ENCODE peak calls at places on chromosomes 12 and 14, in seven cellular contexts. G is AG04450, X is GM13977, C is cardiac fibroblast, D is keratinocyte, R is AG10803, S is GM20000. J is an unnamed sample.

GRCh38 chr12:107429006-107429698 is 256.4 kb upstream of the PWP1 start:
- DNase-seq in C (no peak), S (no peak), X (no peak), D (no peak), R (no peak), G (no peak), J (no peak)

GRCh38 chr14:69643430-69644200 is 32.2 kb downstream of the SUSD6 start:
- DNase-seq in G (no peak), R (no peak), X (no peak), C (no peak), S (no peak), D (peak), J (no peak)

GRCh38 chr12:53344824-53345485 is 8.8 kb upstream of the SP7 start:
- DNase-seq in C (peak), X (peak), S (peak), D (no peak), G (peak), R (peak), J (peak)

GRCh38 chr12:96442906-96443305 is 42.7 kb upstream of the CDK17 start:
- DNase-seq in C (no peak), D (no peak), S (no peak), G (no peak), R (no peak), X (no peak), J (no peak)

GRCh38 chr14:85085981-85086380 is 444.0 kb upstream of the FLRT2 start:
- DNase-seq in D (no peak), S (no peak), R (no peak), G (no peak), C (no peak), X (no peak), J (no peak)

GRCh38 chr14:95535226-95536021 is 574 bp downstream of the GLRX5 start:
- DNase-seq in R (no peak), C (no peak), G (no peak), X (peak), S (no peak), D (no peak), J (no peak)

GRCh38 chr12:14384783-14385638 is 19.5 kb downstream of the ATF7IP start:
- DNase-seq in R (peak), C (peak), X (peak), G (peak), S (peak), D (peak), J (no peak)

GRCh38 chr12:28704477-28705169 is 444.5 kb upstream of the FAR2 start:
- DNase-seq in R (peak), X (no peak), S (no peak), G (no peak), D (no peak), C (no peak), J (no peak)

GRCh38 chr14:79196216-79196615 is 1015.1 kb downstream of the DIO2 start:
- DNase-seq in G (no peak), D (no peak), R (no peak), S (no peak), C (no peak), X (no peak), J (no peak)

GRCh38 chr14:66508846-66509621 is 1.1 kb downstream of the GPHN start:
- DNase-seq in G (no peak), R (peak), S (peak), D (no peak), X (peak), C (peak), J (no peak)

GRCh38 chr12:83040339-83040738 is 353.6 kb downstream of the TMTC2 start:
- DNase-seq in C (peak), S (no peak), X (no peak), R (no peak), G (no peak), D (no peak), J (no peak)

GRCh38 chr14:55578511-55578910 is 1.5 kb upstream of the KTN1 start:
- DNase-seq in R (peak), G (no peak), D (no peak), X (no peak), S (no peak), C (no peak), J (no peak)

GRCh38 chr12:91662021-91662420 is 479.4 kb upstream of the DCN start:
- DNase-seq in X (no peak), D (no peak), C (peak), G (no peak), S (no peak), R (peak), J (no peak)

GRCh38 chr14:23366163-23366921 is 1.4 kb upstream of the EFS start:
- DNase-seq in G (peak), R (peak), S (no peak), D (peak), C (peak), X (no peak), J (peak)

GRCh38 chr12:401235-402126 is at the start of gene CCDC77:
- DNase-seq in D (peak), C (peak), G (peak), R (peak), S (peak), X (peak), J (peak)
- TF ChIP-seq CTCF in D (peak), C (peak), G (peak), R (peak), S (no peak), X (no peak), J (peak)

GRCh38 chr12:19893514-19893913 is 454.2 kb downstream of the AEBP2 start:
- DNase-seq in X (peak), S (peak), C (peak), D (no peak), R (peak), G (peak), J (no peak)
- TF ChIP-seq CTCF in X (peak), S (no peak), C (peak), D (no peak), R (peak), G (peak), J (peak)

GRCh38 chr14:89936654-89937185 is 17.8 kb downstream of the EFCAB11 start:
- DNase-seq in C (no peak), R (no peak), D (no peak), G (no peak), S (no peak), X (no peak), J (no peak)
- TF ChIP-seq CTCF in C (peak), R (no peak), D (no peak), G (peak), S (no peak), X (peak), J (no peak)

DNA sequence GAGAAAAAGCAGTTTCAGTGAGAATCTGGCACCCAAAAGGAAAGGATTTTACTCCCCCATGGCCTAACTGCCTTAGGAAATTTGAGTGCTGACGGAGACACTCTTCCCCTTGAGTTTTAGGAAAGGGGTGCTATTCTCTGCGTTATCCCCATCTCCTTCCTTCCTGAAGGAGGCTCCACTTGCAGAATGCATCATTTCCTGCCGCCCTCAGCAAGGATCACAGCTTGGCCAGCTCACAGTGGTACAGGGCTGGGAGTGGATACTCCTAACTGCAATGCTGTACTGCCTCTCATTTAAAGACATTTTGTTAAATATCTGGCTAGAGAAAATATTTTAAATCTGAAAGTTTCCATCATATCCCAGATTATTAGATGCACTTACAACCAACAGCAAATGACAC is 33.0 kb downstream of the RDH12 start:
- DNase-seq in D (no peak), G (no peak), X (no peak), R (peak), C (peak), S (no peak), J (no peak)
- TF ChIP-seq CTCF in D (no peak), G (peak), X (no peak), R (peak), C (peak), S (no peak), J (no peak)

DNA sequence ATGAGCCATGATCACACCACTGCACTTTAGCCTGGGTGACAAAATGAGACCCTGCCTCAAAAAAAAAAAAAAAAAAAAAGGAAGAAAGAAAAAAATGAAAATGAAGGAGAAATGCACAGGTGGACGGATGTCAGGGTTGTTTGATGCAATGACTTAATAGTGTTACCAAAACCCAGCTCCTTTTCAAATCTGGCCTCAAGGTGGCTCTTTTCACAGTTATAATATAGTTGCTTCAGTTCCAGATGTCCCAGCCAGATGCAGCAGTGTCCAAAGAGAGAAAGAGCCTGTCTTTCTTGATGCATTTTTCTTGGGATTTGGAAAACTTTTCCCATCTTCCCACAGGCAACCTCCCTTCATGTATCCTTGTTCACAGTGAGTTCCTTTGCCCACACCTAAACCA is 36.5 kb downstream of the KCNMB4 start:
- DNase-seq in G (no peak), R (peak), X (no peak), C (peak), S (no peak), D (no peak), J (no peak)
- TF ChIP-seq CTCF in G (no peak), R (peak), X (no peak), C (no peak), S (no peak), D (no peak), J (no peak)

GRCh38 chr14:22106700-22107697 is 433.4 kb upstream of the OR4E1 start:
- DNase-seq in S (no peak), G (no peak), R (no peak), D (peak), C (no peak), X (no peak), J (no peak)
- TF ChIP-seq CTCF in S (no peak), G (no peak), R (no peak), D (no peak), C (no peak), X (no peak), J (no peak)

GRCh38 chr12:126668538-126668937 is 1598.4 kb upstream of the TMEM132C start:
- DNase-seq in X (no peak), G (no peak), S (no peak), R (peak), C (peak), D (no peak), J (no peak)

GRCh38 chr12:126668961-126669360 is 1598.0 kb upstream of the TMEM132C start:
- DNase-seq in S (no peak), R (peak), G (no peak), D (no peak), C (peak), X (no peak), J (no peak)

GRCh38 chr12:126667340-126667739 is 1599.6 kb upstream of the TMEM132C start:
- DNase-seq in R (peak), S (no peak), X (no peak), C (peak), D (no peak), G (no peak), J (no peak)

GRCh38 chr12:126663304-126664094 is 1598.3 kb downstream of the AACS start:
- DNase-seq in D (no peak), S (no peak), G (no peak), X (no peak), C (peak), R (no peak), J (no peak)
- TF ChIP-seq CTCF in D (peak), S (peak), G (no peak), X (peak), C (peak), R (peak), J (peak)

GRCh38 chr14:72736348-72736747 is 157.6 kb downstream of the DPF3 start:
- DNase-seq in G (peak), D (no peak), X (no peak), C (peak), S (no peak), R (peak), J (no peak)
- TF ChIP-seq CTCF in G (peak), D (no peak), X (no peak), C (peak), S (no peak), R (peak), J (peak)